ENCODE peak calls at places on chromosomes 4 and X, in ten cellular contexts. E is endodermal cell, D is osteoblast, K is dorsolateral prefrontal cortex, V is heart left ventricle, G is upper lobe of right lung, U is BJ, X is DND-41, W is fibroblast of lung, O is ovary. Q is an unnamed sample.

GRCh38 chr4:148284526-148285193 is 157.6 kb downstream of the NR3C2 start:
- DNase-seq in E (no peak), D (no peak), K (no peak), V (no peak), G (no peak), U (no peak), X (no peak), W (peak; percentile 6), O (no peak), Q (no peak)

GRCh38 chrX:362351-362750 is 24.4 kb downstream of the PPP2R3B start:
- DNase-seq in E (no peak), D (no peak), K (no peak), V (no peak), G (peak; percentile 43), U (no peak), X (no peak), W (no peak), O (no peak), Q (no peak)

GRCh38 chr4:148196168-148196567 is 246.0 kb downstream of the NR3C2 start:
- DNase-seq in E (no peak), D (no peak), K (no peak), V (no peak), G (no peak), U (no peak), X (no peak), W (no peak), O (no peak), Q (peak; percentile 51)

GRCh38 chr4:53004497-53005148 is 142.5 kb downstream of the RASL11B start:
- DNase-seq in E (no peak), D (no peak), K (no peak), V (no peak), G (no peak), U (no peak), X (no peak), W (no peak), O (no peak), Q (no peak)

GRCh38 chr4:86894465-86894864 is 2.2 kb upstream of the C4orf36 start:
- DNase-seq in E (no peak), D (no peak), K (no peak), V (no peak), G (no peak), U (no peak), X (no peak), W (no peak), O (no peak), Q (no peak)

GRCh38 chrX:72130762-72131231 is 918 bp downstream of the RTL5 start:
- DNase-seq in E (peak; percentile 64), D (peak; percentile 73), K (no peak), V (no peak), G (no peak), U (no peak), X (no peak), W (no peak), O (no peak), Q (no peak)

GRCh38 chr4:118758293-118758692 is 73.1 kb downstream of the METTL14 start:
- DNase-seq in E (no peak), D (no peak), K (no peak), V (no peak), G (no peak), U (no peak), X (no peak), W (peak; percentile 95), O (no peak), Q (no peak)

GRCh38 chrX:112839856-112840255 is 775 bp downstream of the AMOT start:
- DNase-seq in E (peak; percentile 61), D (no peak), K (no peak), V (no peak), G (no peak), U (no peak), X (no peak), W (no peak), O (no peak), Q (no peak)

GRCh38 chr4:70613893-70614572 is 14.5 kb upstream of the ENAM start:
- DNase-seq in E (no peak), D (no peak), K (no peak), V (no peak), G (no peak), U (no peak), X (no peak), W (peak; percentile 41), O (no peak), Q (no peak)

GRCh38 chr4:162498168-162498567 is 334.4 kb upstream of the FSTL5 start:
- DNase-seq in E (no peak), D (no peak), K (no peak), V (peak; percentile 75), G (no peak), U (no peak), X (no peak), W (no peak), O (no peak), Q (no peak)

GRCh38 chr4:162502109-162502508 is 338.3 kb upstream of the FSTL5 start:
- DNase-seq in E (no peak), D (no peak), K (no peak), V (no peak), G (no peak), U (no peak), X (no peak), W (no peak), O (no peak), Q (no peak)

GRCh38 chr4:162497564-162498167 is 333.9 kb upstream of the FSTL5 start:
- DNase-seq in E (no peak), D (no peak), K (no peak), V (no peak), G (no peak), U (no peak), X (peak; percentile 10), W (peak; percentile 63), O (no peak), Q (no peak)

GRCh38 chr4:162503868-162504267 is 340.1 kb upstream of the FSTL5 start:
- DNase-seq in E (no peak), D (no peak), K (no peak), V (no peak), G (no peak), U (no peak), X (no peak), W (no peak), O (no peak), Q (no peak)

GRCh38 chr4:162499478-162499877 is 335.7 kb upstream of the FSTL5 start:
- DNase-seq in E (no peak), D (no peak), K (no peak), V (no peak), G (no peak), U (no peak), X (no peak), W (no peak), O (no peak), Q (no peak)
- TF ChIP-seq CTCF in E (peak; percentile 65), D (peak; percentile 36), K (no peak), V (peak; percentile 12), G (peak; percentile 35), U (peak; percentile 32), X (peak; percentile 30), W (no peak), O (no peak), Q (no peak)

DNA sequence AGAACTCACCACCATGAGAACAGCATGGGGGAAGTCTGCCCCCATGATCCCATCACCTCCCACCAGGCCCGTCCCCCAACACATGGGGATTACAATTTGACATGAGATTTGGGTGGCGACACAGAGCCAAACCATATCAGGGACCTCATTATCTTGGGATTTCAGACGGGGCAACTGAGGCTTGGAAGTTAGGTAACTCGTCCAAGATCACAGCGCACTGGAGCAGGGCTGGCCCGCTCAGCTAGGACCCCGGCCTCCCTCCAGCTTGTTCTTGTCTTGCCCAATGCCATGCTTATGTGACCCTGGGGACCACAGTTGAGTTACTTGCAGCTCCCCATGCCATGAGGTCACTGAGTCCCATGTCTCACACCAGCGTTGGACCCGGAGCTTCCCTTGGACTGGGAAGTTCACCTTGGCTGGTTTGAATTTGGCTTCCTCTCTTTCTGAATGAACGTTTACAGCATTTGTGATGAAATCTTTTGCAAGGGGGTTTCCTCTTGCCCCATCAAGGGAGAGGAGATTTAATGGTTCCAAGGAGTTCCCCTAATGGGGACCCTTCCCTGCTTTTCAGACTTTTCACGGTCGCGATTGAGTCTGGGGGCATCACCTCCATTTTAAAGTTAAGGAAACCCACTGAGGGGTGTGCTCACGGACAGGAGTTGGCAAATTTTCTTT is 18.2 kb downstream of the HTRA3 start:
- DNase-seq in E (no peak), D (peak; percentile 18), K (no peak), V (peak; percentile 22), G (peak; percentile 47), U (no peak), X (no peak), W (no peak), O (no peak), Q (no peak)
- H3K27me3 ChIP-seq in E (no peaks in the 10 kb centered on the region), D (no peaks in the 10 kb centered on the region), K (no peaks in the 10 kb centered on the region), V (no peaks in the 10 kb centered on the region), G (no peaks in the 10 kb centered on the region), U (no peaks in the 10 kb centered on the region), X (no peaks in the 10 kb centered on the region), W (no peaks in the 10 kb centered on the region), O (no peaks in the 10 kb centered on the region), Q (no peaks in the 10 kb centered on the region)

DNA sequence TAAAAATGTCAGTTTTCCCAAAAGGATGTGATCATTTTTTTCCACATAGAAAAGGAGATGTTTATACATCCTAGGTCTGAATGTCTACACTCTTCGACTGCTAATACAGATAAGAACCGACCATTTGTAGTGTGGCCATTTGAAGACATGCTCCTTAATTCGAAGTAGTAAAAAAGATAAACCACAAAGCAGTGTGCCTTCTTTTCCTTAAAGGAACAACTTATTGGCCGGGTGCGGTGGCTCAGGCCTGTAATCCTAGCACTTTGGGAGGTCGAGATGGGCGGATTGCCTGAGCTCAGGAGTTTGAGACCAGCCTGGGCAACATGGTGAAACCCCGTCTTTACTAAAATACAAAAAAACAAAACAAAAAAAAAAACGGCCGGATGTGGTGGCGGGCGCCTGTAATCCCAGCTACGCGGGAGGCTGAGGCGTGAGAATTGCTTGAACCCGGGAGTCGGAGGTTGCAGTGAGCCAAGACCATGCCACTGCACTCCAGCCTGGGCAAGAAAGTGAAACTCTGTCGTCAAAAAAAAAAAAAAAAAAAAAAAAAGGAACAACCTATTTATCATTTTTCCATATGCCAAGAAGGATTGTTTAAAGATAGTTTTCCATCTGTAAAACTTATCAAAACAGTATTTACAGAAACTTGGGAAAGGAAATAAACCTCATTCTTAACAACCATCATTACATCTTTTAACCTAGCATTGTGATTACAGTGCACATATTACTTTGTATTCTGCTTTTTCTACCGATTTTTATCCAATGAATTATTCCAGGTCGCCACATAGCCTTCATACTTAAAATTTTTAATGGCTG is 2.6 kb downstream of the INTS6L start:
- DNase-seq in E (no peak), D (no peak), K (no peak), V (no peak), G (no peak), U (no peak), X (no peak), W (peak; percentile 0), O (no peak), Q (no peak)
- H3K4me3 ChIP-seq in E (peak overlapping the region; percentile 86), D (peak overlapping the region; percentile 76), K (peak overlapping the region; percentile 56), V (peak overlapping the region; percentile 75), G (peak overlapping the region; percentile 53), U (no peak overlapping the region), X (no peak overlapping the region), W (peak overlapping the region; percentile 26), O (no peak overlapping the region), Q (no peak overlapping the region)

DNA sequence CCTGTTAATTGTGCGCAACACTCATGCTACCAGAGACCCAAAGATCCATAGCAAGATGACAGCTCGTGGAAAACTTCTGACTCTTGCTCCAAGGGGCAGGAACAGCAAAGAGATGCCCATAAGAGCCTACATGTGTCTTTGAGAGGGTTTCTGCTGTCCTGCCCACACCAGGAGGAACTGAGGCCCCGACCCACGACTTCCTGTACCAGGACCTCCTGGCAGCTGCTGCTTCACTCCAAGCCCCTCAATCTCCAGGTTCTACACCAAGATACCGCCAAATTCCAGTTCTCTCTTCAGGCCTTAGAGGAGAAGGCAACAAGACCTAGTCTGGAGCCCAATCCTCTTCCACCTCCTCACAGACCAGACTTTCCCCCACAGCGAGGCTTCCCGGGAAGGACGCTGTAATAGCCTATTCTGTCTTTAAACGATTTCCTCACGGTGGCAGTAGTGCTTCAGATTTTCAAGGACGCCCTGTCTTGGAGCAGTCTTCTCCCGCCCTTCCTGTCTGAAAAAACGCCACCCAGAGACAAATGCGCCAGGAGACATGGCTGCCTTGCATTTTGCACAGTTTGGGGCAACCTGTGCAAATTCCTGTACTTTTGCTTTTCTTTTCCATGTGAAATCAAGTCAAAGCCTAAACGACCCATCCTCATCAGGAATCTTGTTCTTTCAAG is 230.2 kb upstream of the STK26 start:
- DNase-seq in E (no peak), D (peak; percentile 87), K (peak; percentile 91), V (peak; percentile 90), G (no peak), U (no peak), X (peak; percentile 16), W (no peak), O (peak; percentile 89), Q (peak; percentile 90)
- TF ChIP-seq CTCF in E (no peak), D (peak; percentile 56), K (peak; percentile 52), V (peak; percentile 45), G (no peak), U (no peak), X (no peak), W (no peak), O (peak; percentile 54), Q (peak; percentile 48)

Q was measured in WERI-Rb-1.